ENCODE peak calls at places on chromosomes 1 and 21, in five cellular contexts. One of them, this sample, is unnamed.

GRCh38 chr1:96944743-96945142 is 223.2 kb downstream of the PTBP2 start:
- DNase-seq in pulmonary artery endothelial cell: no peak
- DNase-seq in activated naive CD4-positive, alpha-beta T cell: no peak
- DNase-seq in HuH-7.5: no peak
- DNase-seq in AG04449: no peak
- DNase-seq in this sample: no peak

GRCh38 chr1:198660341-198661056 is 21.7 kb downstream of the PTPRC start:
- DNase-seq in pulmonary artery endothelial cell: no peak
- DNase-seq in activated naive CD4-positive, alpha-beta T cell: no peak
- DNase-seq in HuH-7.5: no peak
- DNase-seq in AG04449: no peak
- DNase-seq in this sample: no peak

GRCh38 chr1:225953315-225953714 is 12.3 kb upstream of the LEFTY2 start:
- DNase-seq in pulmonary artery endothelial cell: no peak
- DNase-seq in activated naive CD4-positive, alpha-beta T cell: no peak
- DNase-seq in HuH-7.5: no peak
- DNase-seq in AG04449: no peak
- DNase-seq in this sample: no peak

GRCh38 chr1:245079021-245079609 is 75.7 kb upstream of the KIF26B start:
- DNase-seq in pulmonary artery endothelial cell: peak; percentile 29
- DNase-seq in activated naive CD4-positive, alpha-beta T cell: no peak
- DNase-seq in HuH-7.5: no peak
- DNase-seq in AG04449: no peak
- DNase-seq in this sample: no peak

GRCh38 chr1:111988377-111988742 is 1.1 kb downstream of the KCND3 start:
- DNase-seq in pulmonary artery endothelial cell: no peak
- DNase-seq in activated naive CD4-positive, alpha-beta T cell: no peak
- DNase-seq in HuH-7.5: no peak
- DNase-seq in AG04449: no peak
- DNase-seq in this sample: no peak

GRCh38 chr1:165143437-165144065 is 213.0 kb downstream of the LMX1A start:
- DNase-seq in pulmonary artery endothelial cell: no peak
- DNase-seq in activated naive CD4-positive, alpha-beta T cell: no peak
- DNase-seq in HuH-7.5: no peak
- DNase-seq in AG04449: no peak
- DNase-seq in this sample: no peak

GRCh38 chr21:15273244-15273643 is 208.4 kb upstream of the NRIP1 start:
- DNase-seq in pulmonary artery endothelial cell: no peak
- DNase-seq in activated naive CD4-positive, alpha-beta T cell: no peak
- DNase-seq in HuH-7.5: no peak
- DNase-seq in AG04449: no peak
- DNase-seq in this sample: no peak

GRCh38 chr1:13651279-13651678 is 48.7 kb upstream of the PRDM2 start:
- DNase-seq in pulmonary artery endothelial cell: no peak
- DNase-seq in activated naive CD4-positive, alpha-beta T cell: no peak
- DNase-seq in HuH-7.5: no peak
- DNase-seq in AG04449: no peak
- DNase-seq in this sample: no peak

GRCh38 chr1:19877821-19878636 is 4.2 kb upstream of the OTUD3 start:
- DNase-seq in pulmonary artery endothelial cell: no peak
- DNase-seq in activated naive CD4-positive, alpha-beta T cell: no peak
- DNase-seq in HuH-7.5: no peak
- DNase-seq in AG04449: no peak
- DNase-seq in this sample: no peak

This sample was measured in 8988T.